ENCODE peak calls at places on chromosome 12, in nine cellular contexts. R is activated CD8-positive, alpha-beta memory T cell treated with anti-CD3 and anti-CD28 coated beads, Interleukin-2, amount 50 U/mL, for 4 hours; K is A172; G is HS-5; B is EH; L is WERI-Rb-1; Y is occipital lobe; T is mucosa of gallbladder; N is NCI-H748 treated with DMSO at 0.1 percent for 48 hours. Z is an unnamed sample.

GRCh38 chr12:130345292-130345691 is 7.6 kb downstream of the PIWIL1 start:
- DNase-seq in R (no peak), K (no peak), G (no peak), B (no peak), L (no peak), Y (no peak), T (no peak), N (no peak), Z (no peak)

GRCh38 chr12:132185698-132186097 is 41.4 kb downstream of the NOC4L start:
- DNase-seq in R (no peak), K (no peak), G (no peak), B (no peak), L (no peak), Y (no peak), T (no peak), N (no peak), Z (no peak)

GRCh38 chr12:69095765-69096477 is 143.4 kb upstream of the CPSF6 start:
- DNase-seq in R (no peak), K (no peak), G (no peak), B (no peak), L (no peak), Y (no peak), T (no peak), N (no peak), Z (no peak)

GRCh38 chr12:14618990-14619389 is 51.3 kb upstream of the PLBD1 start:
- DNase-seq in R (no peak), K (no peak), G (no peak), B (peak), L (peak), Y (no peak), T (peak), N (no peak), Z (no peak)

GRCh38 chr12:92942905-92943304 is 13.8 kb upstream of the EEA1 start:
- DNase-seq in R (no peak), K (peak), G (no peak), B (peak), L (no peak), Y (no peak), T (no peak), N (no peak), Z (no peak)

GRCh38 chr12:57755454-57756372 is 810 bp downstream of the MARCHF9 start:
- DNase-seq in R (peak), K (no peak), G (no peak), B (no peak), L (no peak), Y (no peak), T (no peak), N (no peak), Z (no peak)

GRCh38 chr12:18752947-18753346 is 15.0 kb downstream of the CAPZA3 start:
- DNase-seq in R (no peak), K (no peak), G (no peak), B (no peak), L (no peak), Y (no peak), T (no peak), N (no peak), Z (no peak)

GRCh38 chr12:121015825-121016766 is at the start of gene C12orf43:
- DNase-seq in R (peak), K (peak), G (peak), B (peak), L (peak), Y (peak), T (peak), N (peak), Z (peak)

GRCh38 chr12:24770851-24771250 is 178.1 kb downstream of the BCAT1 start:
- DNase-seq in R (no peak), K (no peak), G (no peak), B (peak), L (no peak), Y (no peak), T (no peak), N (no peak), Z (no peak)

GRCh38 chr12:69991683-69992297 is 166.8 kb downstream of the MYRFL start:
- DNase-seq in R (no peak), K (no peak), G (no peak), B (no peak), L (no peak), Y (no peak), T (no peak), N (no peak), Z (no peak)

GRCh38 chr12:27524839-27525238 is 833 bp downstream of the PPFIBP1 start:
- DNase-seq in R (no peak), K (peak), G (peak), B (peak), L (no peak), Y (no peak), T (no peak), N (no peak), Z (no peak)

GRCh38 chr12:75812341-75813018 is 219.1 kb downstream of the PHLDA1 start:
- DNase-seq in R (no peak), K (no peak), G (peak), B (peak), L (peak), Y (no peak), T (no peak), N (peak), Z (no peak)

GRCh38 chr12:47032644-47033043 is 46.8 kb upstream of the PCED1B start:
- DNase-seq in R (no peak), K (no peak), G (no peak), B (peak), L (no peak), Y (no peak), T (peak), N (peak), Z (no peak)

GRCh38 chr12:100539209-100539608 is 34.3 kb upstream of the GAS2L3 start:
- DNase-seq in R (no peak), K (peak), G (no peak), B (peak), L (no peak), Y (no peak), T (no peak), N (no peak), Z (no peak)

GRCh38 chr12:11446372-11446771 is 51.0 kb upstream of the PRB2 start:
- DNase-seq in R (no peak), K (no peak), G (peak), B (peak), L (no peak), Y (no peak), T (no peak), N (no peak), Z (no peak)

Z was measured in keratinocyte.